ENCODE peak calls at places on chromosome 11, in five cellular contexts. L is astrocyte, Z is kidney epithelial cell, A is B cell, E is HCT116. S is an unnamed sample.

GRCh38 chr11:100855466-100856067 is 168.5 kb downstream of the ARHGAP42 start:
- DNase-seq in L (peak), Z (no peak), A (no peak), E (peak), S (no peak)

GRCh38 chr11:56876621-56877312 is 111.9 kb upstream of the OR5AK2 start:
- DNase-seq in L (peak), Z (no peak), A (no peak), E (no peak), S (no peak)

GRCh38 chr11:61697764-61698163 is 17.6 kb downstream of the DAGLA start:
- DNase-seq in L (no peak), Z (no peak), A (no peak), E (no peak), S (no peak)

GRCh38 chr11:106466441-106467190 is 389.2 kb downstream of the AASDHPPT start:
- DNase-seq in L (peak), Z (peak), A (no peak), E (no peak), S (no peak)

GRCh38 chr11:119702261-119702591 is 26.8 kb downstream of the NECTIN1 start:
- DNase-seq in L (peak), Z (no peak), A (no peak), E (no peak), S (no peak)

GRCh38 chr11:92225563-92226308 is 1.1 kb downstream of the FAT3 start:
- DNase-seq in L (peak), Z (no peak), A (no peak), E (no peak), S (peak)

GRCh38 chr11:44982496-44983062 is 31.9 kb upstream of the TP53I11 start:
- DNase-seq in L (no peak), Z (no peak), A (no peak), E (no peak), S (no peak)

GRCh38 chr11:71298761-71299181 is 46.4 kb upstream of the SHANK2 start:
- DNase-seq in L (no peak), Z (no peak), A (no peak), E (no peak), S (no peak)

GRCh38 chr11:58618215-58618614 is 4.2 kb upstream of the CNTF start:
- DNase-seq in L (no peak), Z (no peak), A (no peak), E (no peak), S (no peak)

GRCh38 chr11:62445314-62445740 is 26.5 kb downstream of the SCGB1A1 start:
- DNase-seq in L (peak), Z (no peak), A (no peak), E (no peak), S (no peak)

GRCh38 chr11:95279921-95280861 is 49.2 kb upstream of the SESN3 start:
- DNase-seq in L (peak), Z (no peak), A (no peak), E (no peak), S (no peak)

GRCh38 chr11:86991341-86991740 is 36.1 kb upstream of the FZD4 start:
- DNase-seq in L (no peak), Z (no peak), A (no peak), E (no peak), S (no peak)

GRCh38 chr11:3644817-3645235 is at the start of gene ART1:
- DNase-seq in L (no peak), Z (no peak), A (no peak), E (peak), S (no peak)

GRCh38 chr11:75155570-75156422 is 4.9 kb downstream of the SLCO2B1 start:
- DNase-seq in L (no peak), Z (no peak), A (no peak), E (no peak), S (peak)

GRCh38 chr11:132844956-132845355 is 687.3 kb downstream of the OPCML start:
- DNase-seq in L (peak), Z (peak), A (no peak), E (no peak), S (no peak)

GRCh38 chr11:15852179-15852578 is 504.2 kb downstream of the SOX6 start:
- DNase-seq in L (no peak), Z (no peak), A (no peak), E (peak), S (no peak)

GRCh38 chr11:69620663-69621290 is 20.2 kb upstream of the CCND1 start:
- DNase-seq in L (no peak), Z (no peak), A (no peak), E (no peak), S (no peak)

GRCh38 chr11:117673561-117673960 is 123.5 kb downstream of the DSCAML1 start:
- DNase-seq in L (no peak), Z (no peak), A (no peak), E (no peak), S (no peak)

GRCh38 chr11:44776840-44777536 is 50.2 kb downstream of the TSPAN18 start:
- DNase-seq in L (no peak), Z (no peak), A (no peak), E (no peak), S (no peak)

GRCh38 chr11:12914401-12914912 is 94.7 kb upstream of the RASSF10 start:
- DNase-seq in L (peak), Z (no peak), A (no peak), E (no peak), S (no peak)

GRCh38 chr11:57502376-57502775 is 13.1 kb downstream of the SLC43A1 start:
- DNase-seq in L (no peak), Z (no peak), A (no peak), E (no peak), S (no peak)

GRCh38 chr11:28618426-28618825 is 510.2 kb downstream of the METTL15 start:
- DNase-seq in L (peak), Z (no peak), A (no peak), E (no peak), S (no peak)

GRCh38 chr11:16191212-16191851 is 165.0 kb downstream of the SOX6 start:
- DNase-seq in L (no peak), Z (no peak), A (no peak), E (no peak), S (no peak)

GRCh38 chr11:94740975-94741707 is 27.0 kb upstream of the AMOTL1 start:
- DNase-seq in L (peak), Z (no peak), A (no peak), E (peak), S (no peak)

GRCh38 chr11:71448257-71449161 is at the start of gene DHCR7:
- DNase-seq in L (peak), Z (peak), A (peak), E (peak), S (peak)

GRCh38 chr11:119015054-119015611 is 3.0 kb downstream of the RPS25 start:
- DNase-seq in L (no peak), Z (no peak), A (no peak), E (no peak), S (peak)

DNA sequence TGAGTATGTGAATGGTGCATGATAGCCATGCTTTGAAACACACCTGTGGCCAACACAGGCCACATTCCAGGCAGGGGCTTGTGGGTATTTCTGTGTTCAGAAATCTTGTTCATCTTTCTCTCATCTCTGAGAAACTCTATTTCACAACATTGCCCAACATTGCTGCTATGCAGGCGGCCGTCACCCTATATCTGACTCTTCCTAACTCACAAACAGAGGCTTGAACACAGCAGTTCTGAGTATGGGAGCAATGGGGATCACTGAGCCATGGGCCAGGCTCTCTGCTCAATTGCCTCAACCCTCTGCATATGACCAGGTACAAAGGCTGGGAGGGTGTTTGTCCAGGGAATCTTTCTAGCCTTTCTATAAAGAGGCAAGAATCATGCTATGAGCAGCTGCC is 259.9 kb downstream of the BUD13 start:
- DNase-seq in L (no peak), Z (no peak), A (no peak), E (no peak), S (no peak)
- TF ChIP-seq CTCF in L (no peak), Z (no peak), A (no peak), E (no peak), S (no peak)

DNA sequence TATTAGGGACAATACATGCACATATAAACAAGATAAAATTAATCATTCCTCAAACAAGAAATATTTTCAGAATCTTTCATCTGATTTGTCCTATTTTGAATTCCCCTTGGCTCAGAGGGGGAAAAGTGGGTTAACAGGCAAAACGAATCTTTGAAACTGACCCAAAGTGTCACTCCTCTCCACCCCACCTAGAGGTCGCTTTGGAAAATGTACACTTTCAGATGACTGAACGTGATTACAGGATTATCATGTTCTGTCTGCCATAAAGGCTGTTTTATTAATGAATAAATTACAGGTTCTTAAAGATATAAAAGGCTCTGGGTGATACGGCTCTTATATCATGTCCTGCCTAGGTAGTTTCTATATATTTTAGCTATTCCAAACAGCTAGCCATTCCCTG is 1735.0 kb downstream of the LRRC4C start:
- DNase-seq in L (no peak), Z (no peak), A (no peak), E (no peak), S (no peak)
- TF ChIP-seq CTCF in L (no peak), Z (peak), A (no peak), E (no peak), S (peak)

DNA sequence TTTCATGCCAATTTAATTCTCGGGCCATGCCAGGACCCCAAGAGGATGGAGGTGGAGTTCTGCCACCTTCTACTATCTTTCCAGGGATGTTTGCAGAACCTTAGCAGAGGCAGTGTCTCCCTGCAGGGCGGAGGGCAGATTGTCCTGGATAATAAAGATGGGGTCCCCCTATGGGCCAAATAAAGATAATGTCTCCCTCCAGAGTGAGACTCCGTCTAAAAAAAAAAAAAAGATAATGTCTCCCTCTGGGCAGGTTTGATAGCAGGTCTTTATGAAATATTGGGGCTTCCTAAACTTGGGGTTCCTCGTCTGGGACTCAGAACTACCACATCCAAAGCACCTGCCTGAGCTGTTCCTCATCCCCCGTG is 27.2 kb upstream of the SYT8 start:
- DNase-seq in L (no peak), Z (no peak), A (no peak), E (no peak), S (no peak)
- TF ChIP-seq CTCF in L (no peak), Z (no peak), A (no peak), E (peak), S (no peak)

DNA sequence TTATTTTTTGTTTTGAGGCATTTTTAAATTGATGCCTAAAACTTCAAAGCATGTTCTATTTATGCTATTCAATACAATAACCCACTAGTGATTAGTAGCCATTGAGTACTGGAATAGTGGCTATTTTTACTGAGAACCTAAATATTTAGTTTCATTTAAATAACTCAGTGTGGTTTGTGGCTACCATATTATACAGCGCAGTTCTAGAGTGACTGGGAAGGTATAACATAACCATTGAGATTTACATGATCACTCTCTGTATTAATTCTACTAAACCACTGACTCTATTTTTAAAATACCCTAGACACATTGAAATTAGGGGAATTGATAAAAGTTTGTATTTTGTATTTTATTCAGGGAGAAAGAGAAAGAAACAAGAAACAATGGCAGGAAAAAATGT is 441.2 kb downstream of the CNTN5 start:
- DNase-seq in L (no peak), Z (no peak), A (no peak), E (no peak), S (no peak)
- TF ChIP-seq CTCF in L (no peak), Z (no peak), A (no peak), E (no peak), S (no peak)

GRCh38 chr11:126061707-126062678 is 673 bp downstream of the CDON start:
- DNase-seq in L (no peak), Z (no peak), A (no peak), E (peak), S (no peak)
- TF ChIP-seq CTCF in L (no peak), Z (peak), A (no peak), E (peak), S (peak)

GRCh38 chr11:73760066-73760679 is 701 bp downstream of the RAB6A start:
- DNase-seq in L (no peak), Z (no peak), A (no peak), E (no peak), S (no peak)

GRCh38 chr11:73759520-73760065 is 1.3 kb downstream of the RAB6A start:
- DNase-seq in L (no peak), Z (no peak), A (no peak), E (no peak), S (no peak)

GRCh38 chr11:73762732-73763131 is 1.9 kb upstream of the RAB6A start:
- DNase-seq in L (no peak), Z (no peak), A (no peak), E (no peak), S (no peak)

GRCh38 chr11:73760680-73761402 is at the start of gene RAB6A:
- DNase-seq in L (peak), Z (peak), A (peak), E (peak), S (peak)

GRCh38 chr11:73761403-73761945 is 600 bp upstream of the RAB6A start:
- DNase-seq in L (no peak), Z (no peak), A (peak), E (no peak), S (no peak)
- TF ChIP-seq CTCF in L (no peak), Z (no peak), A (no peak), E (no peak), S (no peak)

GRCh38 chr11:22078063-22078462 is 114.8 kb upstream of the ANO5 start:
- DNase-seq in L (no peak), Z (no peak), A (no peak), E (no peak), S (no peak)

GRCh38 chr11:22082178-22082577 is 110.7 kb upstream of the ANO5 start:
- DNase-seq in L (no peak), Z (no peak), A (no peak), E (no peak), S (no peak)

GRCh38 chr11:22079133-22079847 is 113.6 kb upstream of the ANO5 start:
- DNase-seq in L (no peak), Z (no peak), A (no peak), E (no peak), S (no peak)

GRCh38 chr11:22076215-22076930 is 116.5 kb upstream of the ANO5 start:
- DNase-seq in L (no peak), Z (no peak), A (no peak), E (no peak), S (no peak)
- TF ChIP-seq CTCF in L (no peak), Z (no peak), A (no peak), E (no peak), S (no peak)

GRCh38 chr11:76802621-76803020 is 19.5 kb downstream of the TSKU start:
- DNase-seq in L (no peak), Z (no peak), A (no peak), E (no peak), S (no peak)
- TF ChIP-seq CTCF in L (no peak), Z (no peak), A (no peak), E (no peak), S (no peak)

S was measured in chondrocyte.